ENCODE peak calls at places on chromosomes 5 and 9, in eight cellular contexts. P is fibroblast of the aortic adventitia, K is A549, B is upper lobe of right lung, H is breast epithelium, F is PC-3, U is fibroblast of lung, I is brain microvascular endothelial cell. J is an unnamed sample.

GRCh38 chr5:102975040-102975439 is 144.9 kb downstream of the GIN1 start:
- DNase-seq in P (no peak), K (no peak), B (no peak), H (no peak), F (no peak), U (peak), I (no peak), J (no peak)

GRCh38 chr5:33272288-33272687 is 168.5 kb upstream of the TARS1 start:
- DNase-seq in P (peak), K (peak), B (no peak), H (no peak), F (peak), U (peak), I (peak), J (peak)

GRCh38 chr5:102858808-102859207 is 103.7 kb downstream of the PAM start:
- DNase-seq in P (peak), K (no peak), B (no peak), H (no peak), F (peak), U (peak), I (peak), J (peak)

GRCh38 chr5:175823731-175824525 is 47.5 kb upstream of the CPLX2 start:
- DNase-seq in P (no peak), K (no peak), B (no peak), H (no peak), F (no peak), U (no peak), I (no peak), J (no peak)

GRCh38 chr9:110912701-110913291 is 125.5 kb downstream of the LPAR1 start:
- DNase-seq in P (no peak), K (no peak), B (no peak), H (no peak), F (peak), U (peak), I (no peak), J (no peak)

GRCh38 chr5:120749737-120750136 is 285.6 kb downstream of the PRR16 start:
- DNase-seq in P (no peak), K (no peak), B (no peak), H (no peak), F (peak), U (no peak), I (no peak), J (no peak)

GRCh38 chr9:124255222-124255621 is 2.5 kb upstream of the NEK6 start:
- DNase-seq in P (no peak), K (no peak), B (no peak), H (no peak), F (no peak), U (no peak), I (no peak), J (no peak)

GRCh38 chr5:17001418-17001817 is 65.3 kb upstream of the MYO10 start:
- DNase-seq in P (peak), K (no peak), B (no peak), H (no peak), F (peak), U (peak), I (peak), J (no peak)

GRCh38 chr5:133404724-133405123 is 207.6 kb downstream of the FSTL4 start:
- DNase-seq in P (no peak), K (peak), B (no peak), H (no peak), F (peak), U (peak), I (no peak), J (no peak)

GRCh38 chr9:131660466-131661405 is 79.1 kb downstream of the RAPGEF1 start:
- DNase-seq in P (no peak), K (no peak), B (no peak), H (no peak), F (no peak), U (no peak), I (peak), J (no peak)

GRCh38 chr9:131657031-131657377 is 82.9 kb downstream of the RAPGEF1 start:
- DNase-seq in P (no peak), K (no peak), B (no peak), H (no peak), F (no peak), U (no peak), I (no peak), J (no peak)

GRCh38 chr9:131657890-131658752 is 81.8 kb downstream of the RAPGEF1 start:
- DNase-seq in P (peak), K (peak), B (no peak), H (no peak), F (peak), U (peak), I (peak), J (peak)

GRCh38 chr9:131657456-131657855 is 82.4 kb downstream of the RAPGEF1 start:
- DNase-seq in P (no peak), K (no peak), B (no peak), H (no peak), F (peak), U (no peak), I (peak), J (no peak)

GRCh38 chr9:131658753-131659129 is 81.1 kb downstream of the RAPGEF1 start:
- DNase-seq in P (no peak), K (no peak), B (no peak), H (no peak), F (no peak), U (no peak), I (no peak), J (no peak)
- H3K4me3 ChIP-seq in P (no peak), K (peak), B (no peak), H (no peak), F (peak), U (no peak), I (no peak), J (no peak)

DNA sequence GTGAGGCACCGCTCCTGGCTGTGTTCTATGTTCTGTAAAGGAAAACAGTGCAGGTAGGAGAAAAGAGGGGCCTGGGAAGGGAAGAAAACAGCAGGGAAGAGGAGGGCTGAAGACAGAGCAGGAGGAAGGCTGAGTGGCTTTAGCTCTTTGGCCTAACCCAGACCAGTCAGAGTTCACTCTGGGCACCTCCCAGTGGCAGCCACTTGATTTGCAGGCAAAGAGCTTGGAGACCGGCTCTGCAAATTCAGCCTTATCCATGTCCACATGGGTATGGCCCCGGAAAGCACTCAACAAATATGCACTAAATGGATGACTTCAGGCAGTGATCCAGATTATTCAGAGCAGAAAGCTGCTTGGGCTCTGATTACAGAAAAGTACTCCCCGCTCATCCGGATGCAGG is 4.4 kb upstream of the RNU6ATAC start:
- DNase-seq in P (no peak), K (no peak), B (no peak), H (no peak), F (no peak), U (no peak), I (no peak), J (no peak)
- TF ChIP-seq CTCF in P (peak), K (no peak), B (no peak), H (no peak), F (peak), U (peak), I (peak), J (peak)

GRCh38 chr9:33950371-33950770 is 98.3 kb downstream of the UBAP2 start:
- DNase-seq in P (peak), K (no peak), B (no peak), H (no peak), F (no peak), U (peak), I (no peak), J (no peak)
- H3K4me3 ChIP-seq in P (no peak), K (no peak), B (no peak), H (no peak), F (no peak), U (no peak), I (no peak), J (no peak)

DNA sequence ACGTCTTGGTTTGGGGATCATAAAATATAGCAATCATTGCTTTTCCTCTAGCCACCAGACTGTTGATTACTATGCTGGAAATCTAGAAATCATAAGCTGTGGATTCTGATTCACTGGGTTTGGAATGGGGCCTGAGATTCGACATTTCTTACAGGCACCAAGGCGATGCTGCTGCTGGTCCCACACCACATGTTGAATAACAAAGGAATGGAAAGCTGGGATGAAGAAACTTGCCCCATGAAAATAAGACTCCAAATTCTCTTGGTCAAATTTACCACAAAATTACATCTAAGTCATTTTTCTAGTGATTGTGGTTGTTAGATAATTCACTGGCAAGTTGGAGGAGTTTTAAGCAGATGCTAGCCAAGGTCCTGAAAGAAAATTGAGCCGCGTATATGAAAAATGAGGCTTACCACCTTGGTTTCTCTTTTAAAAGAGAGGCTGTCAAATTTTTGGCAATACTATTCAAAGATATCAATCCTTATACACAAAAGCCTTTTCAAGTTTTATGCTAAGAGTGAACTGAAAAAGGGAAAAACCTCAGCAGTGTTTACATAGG is 23.0 kb upstream of the MEIKIN start:
- DNase-seq in P (peak), K (no peak), B (no peak), H (no peak), F (no peak), U (peak), I (no peak), J (no peak)
- TF ChIP-seq CTCF in P (no peak), K (no peak), B (no peak), H (no peak), F (no peak), U (no peak), I (no peak), J (no peak)